ENCODE peak calls at places on chromosomes 6 and 20, in four cellular contexts. G is SK-N-SH, U is neural progenitor cell, L is tibial artery. N is an unnamed sample.
A peak's percentile ranks its signal among the peaks of the same experiment; 100 is the strongest.

GRCh38 chr6:52931351-52931750 is 21.9 kb upstream of the GSTA3 start:
- DNase-seq in G (no peak), U (no peak), L (no peak), N (no peak)

GRCh38 chr6:128655978-128656498 is 135.6 kb upstream of the PTPRK start:
- DNase-seq in G (no peak), U (peak; percentile 15), L (no peak), N (no peak)

GRCh38 chr20:14673164-14673563 is 335.8 kb upstream of the FLRT3 start:
- DNase-seq in G (no peak), U (no peak), L (no peak), N (no peak)

GRCh38 chr6:125792680-125793079 is 1.9 kb downstream of the NCOA7 start:
- DNase-seq in G (no peak), U (no peak), L (no peak), N (no peak)

GRCh38 chr20:46261456-46262253 is 46.6 kb downstream of the CDH22 start:
- DNase-seq in G (no peak), U (no peak), L (no peak), N (no peak)

GRCh38 chr6:66568271-66568670 is 861.2 kb upstream of the EYS start:
- DNase-seq in G (no peak), U (peak; percentile 3), L (no peak), N (no peak)

GRCh38 chr6:42958125-42958524 is 2.4 kb upstream of the GNMT start:
- DNase-seq in G (no peak), U (no peak), L (no peak), N (no peak)

GRCh38 chr6:132751306-132751705 is 6.4 kb downstream of the VNN2 start:
- DNase-seq in G (no peak), U (no peak), L (no peak), N (no peak)

GRCh38 chr6:27882624-27883023 is 29.6 kb downstream of the OR2B2 start:
- DNase-seq in G (no peak), U (no peak), L (no peak), N (no peak)

GRCh38 chr20:34322267-34323105 is 19.3 kb upstream of the AHCY start:
- DNase-seq in G (no peak), U (no peak), L (no peak), N (no peak)

GRCh38 chr6:15431762-15432495 is 186.1 kb downstream of the JARID2 start:
- DNase-seq in G (no peak), U (peak; percentile 67), L (no peak), N (no peak)

GRCh38 chr6:69894578-69895347 is 28.4 kb downstream of the COL19A1 start:
- DNase-seq in G (no peak), U (peak; percentile 13), L (no peak), N (no peak)

GRCh38 chr6:91185072-91185471 is 598.2 kb upstream of the MAP3K7 start:
- DNase-seq in G (no peak), U (no peak), L (no peak), N (no peak)

GRCh38 chr6:147156218-147156617 is 48.0 kb upstream of the STXBP5 start:
- DNase-seq in G (no peak), U (no peak), L (no peak), N (no peak)

GRCh38 chr6:20115269-20116005 is 96.8 kb downstream of the MBOAT1 start:
- DNase-seq in G (no peak), U (no peak), L (no peak), N (no peak)

DNA sequence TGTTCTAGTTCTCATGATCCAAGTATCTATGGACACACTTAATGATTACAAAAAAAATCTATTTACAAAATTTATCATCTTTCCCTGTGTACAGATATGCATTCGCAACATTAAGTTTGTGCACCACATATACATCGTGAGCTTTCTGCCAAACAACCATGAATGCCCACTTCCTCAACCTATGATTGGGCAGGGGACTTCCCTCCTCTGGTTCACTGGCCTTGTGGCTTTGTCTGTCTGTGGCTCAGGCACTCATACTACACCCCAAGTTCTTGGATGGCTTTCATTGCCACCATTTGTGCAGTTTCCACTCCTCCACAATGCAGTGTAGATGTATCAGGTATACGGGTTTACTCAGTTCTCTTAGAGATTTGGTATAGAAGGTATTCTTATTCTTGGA is 74.9 kb downstream of the HS3ST5 start:
- DNase-seq in G (no peak), U (no peak), L (no peak), N (no peak)
- TF ChIP-seq CTCF in G (no peak), U (no peak), L (no peak), N (no peak)

GRCh38 chr20:9052136-9052535 is 16.8 kb upstream of the PLCB4 start:
- DNase-seq in G (no peak), U (no peak), L (no peak), N (no peak)
- H3K27ac ChIP-seq in G (peak overlapping the region; percentile 2), U (no peak overlapping the region), L (no peak overlapping the region), N (no peak overlapping the region)

GRCh38 chr6:14117158-14118090 is at the start of gene CD83:
- DNase-seq in G (peak; percentile 99), U (peak; percentile 75), L (no peak), N (peak; percentile 75)
- TF ChIP-seq CTCF in G (peak; percentile 32), U (peak; percentile 30), L (no peak), N (no peak)

GRCh38 chr6:163717106-163717764 is 302.7 kb downstream of the QKI start:
- DNase-seq in G (no peak), U (no peak), L (no peak), N (no peak)
- H3K27ac ChIP-seq in G (no peak overlapping the region), U (no peak overlapping the region), L (no peak overlapping the region), N (no peak overlapping the region)

N was measured in body of pancreas.